ENCODE peak calls at places on chromosomes 13 and 19, in four cellular contexts. V, C, Y and O are unnamed samples.

GRCh38 chr13:90562388-90562787 is 785.1 kb upstream of the MIR17HG start:
- DNase-seq in V (no peak), C (no peak), Y (no peak), O (no peak)

GRCh38 chr19:58279042-58279924 is 528 bp downstream of the ZNF8 start:
- DNase-seq in Y (peak), C (peak), V (peak), O (peak)

GRCh38 chr13:85638265-85638664 is 161.0 kb downstream of the SLITRK6 start:
- DNase-seq in C (no peak), Y (no peak), V (no peak), O (no peak)

GRCh38 chr13:64414381-64414780 is 2815.8 kb downstream of the PCDH9 start:
- DNase-seq in C (no peak), Y (no peak), V (no peak), O (no peak)

GRCh38 chr19:55239004-55239403 is 10.4 kb upstream of the TMEM86B start:
- DNase-seq in Y (no peak), C (no peak), V (no peak), O (no peak)

GRCh38 chr19:12217332-12217731 is 54.4 kb downstream of the ZNF136 start:
- DNase-seq in C (no peak), Y (no peak), V (no peak), O (no peak)

GRCh38 chr19:3119071-3119781 is 16.6 kb upstream of the GNA15 start:
- DNase-seq in V (no peak), Y (no peak), C (no peak), O (no peak)

GRCh38 chr19:43777163-43777700 is 3.5 kb downstream of the KCNN4 start:
- DNase-seq in Y (no peak), C (peak), V (no peak), O (no peak)

GRCh38 chr19:49599378-49600298 is 8.7 kb downstream of the PRR12 start:
- DNase-seq in Y (no peak), V (no peak), C (no peak), O (no peak)

GRCh38 chr13:112634102-112634501 is 46.1 kb upstream of the TUBGCP3 start:
- DNase-seq in Y (no peak), C (peak), V (no peak), O (no peak)

GRCh38 chr19:48283908-48284307 is 14.0 kb downstream of the ZNF114 start:
- DNase-seq in C (no peak), Y (no peak), V (no peak), O (no peak)

GRCh38 chr13:52359534-52359933 is 46.4 kb downstream of the THSD1 start:
- DNase-seq in C (no peak), V (no peak), Y (no peak), O (no peak)

GRCh38 chr19:42471554-42472249 is 29.0 kb upstream of the CXCL17 start:
- DNase-seq in Y (no peak), V (no peak), C (no peak), O (no peak)

GRCh38 chr13:111413407-111414187 is 93.2 kb downstream of the TEX29 start:
- DNase-seq in Y (no peak), C (no peak), V (no peak), O (no peak)

GRCh38 chr13:34678154-34678553 is 263.9 kb upstream of the NBEA start:
- DNase-seq in C (no peak), V (no peak), Y (no peak), O (peak)

GRCh38 chr13:113907637-113908617 is 44.1 kb upstream of the GAS6 start:
- DNase-seq in Y (no peak), C (no peak), V (no peak), O (no peak)

GRCh38 chr13:74132768-74133656 is 1.2 kb downstream of the KLF12 start:
- DNase-seq in V (peak), Y (peak), C (no peak), O (peak)

GRCh38 chr19:1098177-1099051 is 3.2 kb upstream of the POLR2E start:
- DNase-seq in C (no peak), Y (no peak), V (no peak), O (peak)

GRCh38 chr13:29435125-29435911 is 160.2 kb downstream of the SLC7A1 start:
- DNase-seq in Y (no peak), C (no peak), V (no peak), O (no peak)

GRCh38 chr19:556611-557382 is 12.9 kb downstream of the GZMM start:
- DNase-seq in Y (no peak), C (peak), V (no peak), O (no peak)

GRCh38 chr13:42064259-42064658 is 15.8 kb downstream of the DGKH start:
- DNase-seq in Y (no peak), C (no peak), V (no peak), O (no peak)

GRCh38 chr19:57708641-57709354 is at the start of gene ZNF154:
- DNase-seq in Y (peak), V (peak), C (no peak), O (no peak)

GRCh38 chr19:13995017-13995728 is 10.9 kb downstream of the RFX1 start:
- DNase-seq in V (no peak), Y (no peak), C (no peak), O (no peak)

GRCh38 chr19:1362385-1363257 is 21.1 kb upstream of the NDUFS7 start:
- DNase-seq in Y (no peak), C (no peak), V (no peak), O (no peak)

GRCh38 chr13:110628952-110629701 is 13.8 kb downstream of the NAXD start:
- DNase-seq in C (no peak), Y (no peak), V (no peak), O (no peak)

GRCh38 chr13:35990196-35990595 is 141.0 kb downstream of the DCLK1 start:
- DNase-seq in V (peak), Y (peak), C (no peak), O (no peak)

GRCh38 chr13:35992964-35993363 is 138.2 kb downstream of the DCLK1 start:
- DNase-seq in V (no peak), Y (peak), C (no peak), O (no peak)

GRCh38 chr13:35987572-35988513 is 143.3 kb downstream of the DCLK1 start:
- DNase-seq in Y (peak), V (peak), C (no peak), O (no peak)

GRCh38 chr13:35984776-35985453 is 146.3 kb downstream of the DCLK1 start:
- DNase-seq in C (no peak), Y (peak), V (peak), O (no peak)

GRCh38 chr13:35988648-35989081 is 142.5 kb downstream of the DCLK1 start:
- DNase-seq in C (no peak), V (no peak), Y (peak), O (no peak)
- TF ChIP-seq JUN in C (no peak), V (no peak), Y (no peak), O (no peak)

GRCh38 chr13:40662866-40663265 is 3.6 kb downstream of the FOXO1 start:
- DNase-seq in Y (no peak), V (no peak), C (no peak), O (no peak)

GRCh38 chr13:40665061-40665753 is 1.2 kb downstream of the FOXO1 start:
- DNase-seq in V (peak), C (peak), Y (peak), O (peak)

GRCh38 chr13:40665754-40666057 is 735 bp downstream of the FOXO1 start:
- DNase-seq in Y (no peak), V (peak), C (peak), O (no peak)

GRCh38 chr13:40666058-40666904 is at the start of gene FOXO1:
- DNase-seq in V (peak), C (peak), Y (peak), O (peak)

GRCh38 chr13:40664100-40665060 is 2.1 kb downstream of the FOXO1 start:
- DNase-seq in C (peak), Y (peak), V (peak), O (peak)
- TF ChIP-seq JUN in C (no peak), Y (no peak), V (no peak), O (peak)

DNA sequence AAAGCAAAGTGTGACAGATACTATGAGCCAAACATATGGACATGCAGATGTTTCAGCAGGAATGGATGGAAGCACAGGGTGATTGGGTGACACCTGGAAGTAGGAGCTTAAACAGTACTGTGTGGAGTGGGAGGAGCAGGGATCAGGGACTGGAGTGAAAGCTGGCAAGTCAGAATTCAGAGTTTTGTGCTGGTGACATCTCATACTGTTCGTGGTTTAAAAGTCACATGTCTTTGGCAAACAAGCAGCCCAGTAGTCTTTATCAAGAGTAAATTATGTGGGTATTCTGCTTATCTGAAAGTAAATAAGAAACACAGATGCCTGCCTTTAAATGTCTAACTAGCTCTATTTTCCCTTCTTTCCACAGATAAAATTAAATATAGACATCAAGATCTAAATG is 408.3 kb downstream of the COG6 start:
- DNase-seq in C (no peak), V (no peak), Y (no peak), O (no peak)
- TF ChIP-seq JUN in C (no peak), V (no peak), Y (no peak), O (no peak)

GRCh38 chr19:4337906-4338440 is 654 bp downstream of the STAP2 start:
- DNase-seq in V (no peak), C (peak), Y (no peak), O (no peak)
- TF ChIP-seq JUN in V (no peak), C (no peak), Y (no peak), O (no peak)

DNA sequence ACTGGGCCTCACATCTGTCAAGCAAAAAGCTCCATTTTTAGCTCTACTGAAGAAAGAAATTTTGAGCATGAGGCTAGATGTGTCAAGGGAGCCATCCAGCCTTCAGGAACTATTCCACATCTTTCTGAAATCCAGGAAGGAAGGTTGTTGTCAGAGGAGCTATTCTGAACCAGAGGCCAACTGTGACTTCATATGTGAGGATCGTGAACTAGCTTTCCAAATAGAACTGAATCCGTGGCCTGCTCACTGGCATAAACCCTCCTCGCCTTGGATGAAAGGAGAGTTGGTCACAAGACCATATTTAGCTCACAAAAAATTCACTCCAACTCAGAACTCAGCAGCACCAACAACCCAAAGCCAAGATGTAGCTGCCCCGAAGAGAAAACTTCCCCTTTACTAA is 195.8 kb downstream of the FOXO1 start:
- DNase-seq in Y (no peak), C (no peak), V (no peak), O (no peak)
- TF ChIP-seq JUN in Y (no peak), C (no peak), V (no peak), O (no peak)

GRCh38 chr13:108326318-108326717 is 56.8 kb downstream of the TNFSF13B start:
- DNase-seq in C (no peak), V (no peak), Y (no peak), O (no peak)

GRCh38 chr13:108325863-108326262 is 56.3 kb downstream of the TNFSF13B start:
- DNase-seq in Y (no peak), V (no peak), C (no peak), O (no peak)

DNA sequence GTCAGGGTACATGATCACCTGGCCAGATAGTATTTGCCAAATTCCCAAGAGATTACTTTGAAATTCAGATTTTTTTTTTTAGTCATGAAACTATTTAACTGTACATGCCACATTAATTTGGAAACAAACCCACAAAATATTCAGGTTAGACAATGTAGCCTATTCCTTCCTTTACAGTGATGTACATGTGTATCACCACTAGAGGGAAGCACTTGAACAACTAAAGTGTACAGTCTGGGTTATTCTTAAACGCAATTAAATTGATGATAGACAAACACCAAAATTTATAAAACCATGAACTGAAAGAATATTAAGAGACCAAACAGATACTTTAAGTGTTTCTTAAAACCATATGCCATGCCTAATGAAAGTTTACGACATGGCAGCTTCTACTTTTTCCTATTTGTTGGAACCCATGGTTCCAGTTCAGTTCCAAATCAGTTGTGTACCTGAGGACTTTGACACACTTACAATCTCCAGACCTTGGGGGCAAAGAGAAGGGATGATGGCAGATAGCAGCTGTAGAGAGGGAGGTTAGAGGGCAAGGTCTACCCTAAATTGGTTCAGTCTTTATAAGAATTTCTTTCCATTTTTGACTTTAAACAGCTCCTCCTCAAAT is 52.8 kb downstream of the TNFSF13B start:
- DNase-seq in Y (no peak), V (no peak), C (peak), O (peak)
- TF ChIP-seq JUN in Y (no peak), V (no peak), C (no peak), O (no peak)

GRCh38 chr19:11115042-11115441 is 25.8 kb downstream of the LDLR start:
- DNase-seq in Y (no peak), V (no peak), C (no peak), O (no peak)

GRCh38 chr19:11113140-11113708 is 24.0 kb downstream of the LDLR start:
- DNase-seq in V (no peak), C (peak), Y (no peak), O (no peak)

GRCh38 chr19:11111771-11112144 is 22.5 kb downstream of the LDLR start:
- DNase-seq in V (no peak), Y (no peak), C (no peak), O (no peak)

GRCh38 chr19:11115895-11116446 is 26.7 kb downstream of the LDLR start:
- DNase-seq in V (no peak), C (peak), Y (no peak), O (no peak)

GRCh38 chr19:11116507-11116906 is 27.2 kb downstream of the LDLR start:
- DNase-seq in Y (no peak), C (no peak), V (no peak), O (no peak)
- TF ChIP-seq JUN in Y (no peak), C (no peak), V (no peak), O (no peak)